ENCODE peak calls at places on chromosomes 4 and X, in five cellular contexts. E, F, X, Y and O are unnamed samples.

GRCh38 chrX:155889328-155889727 is 8.2 kb downstream of the VAMP7 start:
- DNase-seq in E (no peak), F (no peak), X (no peak), Y (no peak), O (no peak)

GRCh38 chr4:130165381-130165780 is 1069.4 kb downstream of the C4orf33 start:
- DNase-seq in E (no peak), F (no peak), X (no peak), Y (no peak), O (no peak)

GRCh38 chr4:48947731-48948130 is 38.3 kb upstream of the CWH43 start:
- DNase-seq in E (no peak), F (no peak), X (no peak), Y (no peak), O (no peak)

GRCh38 chrX:154378059-154378798 is 866 bp upstream of the EMD start:
- DNase-seq in E (no peak), F (peak; percentile 87), X (no peak), Y (no peak), O (no peak)

GRCh38 chr4:71212216-71212615 is 126.6 kb upstream of the SLC4A4 start:
- DNase-seq in E (no peak), F (no peak), X (no peak), Y (no peak), O (no peak)

GRCh38 chrX:153861733-153862300 is 24.2 kb downstream of the L1CAM start:
- DNase-seq in E (no peak), F (no peak), X (no peak), Y (no peak), O (no peak)

GRCh38 chr4:71538528-71538927 is 199.7 kb downstream of the SLC4A4 start:
- DNase-seq in E (no peak), F (no peak), X (no peak), Y (no peak), O (no peak)

GRCh38 chrX:125131146-125131545 is 188.5 kb upstream of the TEX13C start:
- DNase-seq in E (peak; percentile 26), F (no peak), X (no peak), Y (no peak), O (no peak)

GRCh38 chrX:144849141-144849540 is 398.2 kb upstream of the SPANXN1 start:
- DNase-seq in E (no peak), F (no peak), X (no peak), Y (peak; percentile 31), O (no peak)

GRCh38 chr4:165785337-165785736 is 87.7 kb upstream of the TLL1 start:
- DNase-seq in E (no peak), F (no peak), X (no peak), Y (no peak), O (no peak)

GRCh38 chr4:7892212-7893019 is 47.2 kb downstream of the AFAP1 start:
- DNase-seq in E (no peak), F (no peak), X (no peak), Y (peak; percentile 87), O (no peak)

GRCh38 chr4:186368291-186368690 is 102.3 kb downstream of the F11 start:
- DNase-seq in E (no peak), F (no peak), X (no peak), Y (no peak), O (no peak)

GRCh38 chrX:22278375-22278774 is 5.7 kb downstream of the CBLL2 start:
- DNase-seq in E (no peak), F (peak; percentile 7), X (no peak), Y (no peak), O (no peak)

GRCh38 chr4:8837181-8837811 is 34.3 kb downstream of the HMX1 start:
- DNase-seq in E (no peak), F (no peak), X (no peak), Y (no peak), O (no peak)

GRCh38 chr4:151276787-151277557 is at the start of gene PRSS48:
- DNase-seq in E (peak; percentile 38), F (peak; percentile 64), X (no peak), Y (peak; percentile 4), O (no peak)

GRCh38 chr4:149951501-149951900 is 126.7 kb upstream of the DCLK2 start:
- DNase-seq in E (peak; percentile 0), F (no peak), X (no peak), Y (no peak), O (no peak)

GRCh38 chrX:120768681-120769080 is 107.0 kb downstream of the CT47B1 start:
- DNase-seq in E (no peak), F (no peak), X (no peak), Y (no peak), O (no peak)

GRCh38 chr4:85740431-85740861 is 265.5 kb downstream of the ARHGAP24 start:
- DNase-seq in E (no peak), F (no peak), X (no peak), Y (no peak), O (no peak)

GRCh38 chrX:109826954-109827708 is 94.1 kb upstream of the ACSL4 start:
- DNase-seq in E (no peak), F (no peak), X (no peak), Y (peak; percentile 51), O (no peak)

GRCh38 chr4:76943129-76943620 is 6.4 kb upstream of the SEPTIN11 start:
- DNase-seq in E (no peak), F (no peak), X (no peak), Y (no peak), O (no peak)